ENCODE peak calls at places on chromosomes 7 and 10, in eight cellular contexts. I is progenitor cell of endocrine pancreas, G is lower lobe of right lung, A is coronary artery, N is epithelial cell of proximal tubule, J is GM12864, E is heart left ventricle, T is fibroblast of villous mesenchyme. Z is an unnamed sample.

GRCh38 chr10:119501690-119502089 is 40.8 kb downstream of the RGS10 start:
- DNase-seq in I (no peak), G (no peak), A (no peak), N (no peak), J (no peak), E (no peak), T (no peak), Z (no peak)

GRCh38 chr7:44172352-44172751 is 16.9 kb downstream of the GCK start:
- DNase-seq in I (no peak), G (no peak), A (peak; percentile 21), N (no peak), J (no peak), E (no peak), T (no peak), Z (no peak)

GRCh38 chr10:96672491-96673175 is 47.7 kb downstream of the PIK3AP1 start:
- DNase-seq in I (no peak), G (no peak), A (no peak), N (no peak), J (no peak), E (no peak), T (no peak), Z (no peak)

GRCh38 chr10:31272841-31273240 is 46.2 kb upstream of the ZEB1 start:
- DNase-seq in I (no peak), G (no peak), A (no peak), N (no peak), J (no peak), E (peak; percentile 19), T (no peak), Z (no peak)

GRCh38 chr7:45071528-45071927 is 17.2 kb downstream of the NACAD start:
- DNase-seq in I (no peak), G (no peak), A (no peak), N (no peak), J (no peak), E (no peak), T (no peak), Z (no peak)

GRCh38 chr10:19952103-19952502 is 135.9 kb downstream of the PLXDC2 start:
- DNase-seq in I (no peak), G (no peak), A (no peak), N (no peak), J (no peak), E (no peak), T (no peak), Z (no peak)

GRCh38 chr7:101560856-101561255 is 68.2 kb downstream of the MYL10 start:
- DNase-seq in I (no peak), G (no peak), A (peak; percentile 67), N (no peak), J (no peak), E (no peak), T (no peak), Z (no peak)

GRCh38 chr10:79286318-79286951 is 60.8 kb upstream of the PPIF start:
- DNase-seq in I (no peak), G (peak; percentile 92), A (no peak), N (no peak), J (peak; percentile 90), E (peak; percentile 65), T (peak; percentile 45), Z (peak; percentile 94)

GRCh38 chr10:73875139-73875475 is 752 bp upstream of the CAMK2G start:
- DNase-seq in I (no peak), G (no peak), A (no peak), N (no peak), J (no peak), E (no peak), T (no peak), Z (peak; percentile 64)

GRCh38 chr7:36711256-36711655 is 13.0 kb downstream of the AOAH start:
- DNase-seq in I (no peak), G (no peak), A (no peak), N (no peak), J (no peak), E (no peak), T (no peak), Z (no peak)

GRCh38 chr7:78558571-78558970 is 760.0 kb downstream of the PHTF2 start:
- DNase-seq in I (no peak), G (no peak), A (no peak), N (no peak), J (no peak), E (no peak), T (no peak), Z (no peak)

GRCh38 chr10:89294840-89295239 is 7.0 kb upstream of the IFIT2 start:
- DNase-seq in I (no peak), G (no peak), A (no peak), N (no peak), J (no peak), E (no peak), T (no peak), Z (no peak)

DNA sequence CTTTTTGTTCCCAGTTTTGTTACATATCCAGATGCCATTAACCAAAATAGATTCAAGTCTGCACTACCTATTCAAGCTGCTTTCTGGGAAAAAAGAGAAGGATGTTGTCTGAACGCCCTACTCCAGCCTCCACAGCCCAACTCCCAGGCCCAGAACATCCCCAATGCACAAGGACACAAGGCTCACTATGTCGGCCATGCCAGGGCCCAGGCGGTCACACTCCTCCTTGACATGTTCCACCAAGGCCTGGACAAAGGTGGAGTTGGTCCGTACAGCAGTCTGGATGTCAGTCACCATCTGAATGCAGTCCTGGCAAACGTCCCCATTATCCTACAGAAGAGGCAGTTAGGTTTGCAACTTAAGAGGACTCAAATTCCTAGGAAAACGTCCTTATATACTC is 23.2 kb downstream of the PSAP start:
- DNase-seq in I (no peak), G (no peak), A (no peak), N (no peak), J (no peak), E (no peak), T (no peak), Z (no peak)
- TF ChIP-seq CTCF in I (no peak), G (no peak), A (no peak), N (no peak), J (no peak), E (no peak), T (no peak), Z (no peak)

GRCh38 chr10:133370026-133370786 is 2.9 kb downstream of the ECHS1 start:
- DNase-seq in I (no peak), G (peak; percentile 38), A (no peak), N (no peak), J (no peak), E (no peak), T (no peak), Z (no peak)

GRCh38 chr10:133375357-133376115 is 2.4 kb upstream of the ECHS1 start:
- DNase-seq in I (no peak), G (no peak), A (no peak), N (no peak), J (no peak), E (no peak), T (no peak), Z (no peak)

GRCh38 chr10:133368153-133368552 is 5.0 kb downstream of the ECHS1 start:
- DNase-seq in I (no peak), G (no peak), A (no peak), N (no peak), J (no peak), E (no peak), T (no peak), Z (no peak)

GRCh38 chr10:133373104-133373624 is at the start of gene ECHS1:
- DNase-seq in I (peak; percentile 98), G (peak; percentile 98), A (peak; percentile 95), N (no peak), J (no peak), E (peak; percentile 98), T (peak; percentile 91), Z (peak; percentile 100)

DNA sequence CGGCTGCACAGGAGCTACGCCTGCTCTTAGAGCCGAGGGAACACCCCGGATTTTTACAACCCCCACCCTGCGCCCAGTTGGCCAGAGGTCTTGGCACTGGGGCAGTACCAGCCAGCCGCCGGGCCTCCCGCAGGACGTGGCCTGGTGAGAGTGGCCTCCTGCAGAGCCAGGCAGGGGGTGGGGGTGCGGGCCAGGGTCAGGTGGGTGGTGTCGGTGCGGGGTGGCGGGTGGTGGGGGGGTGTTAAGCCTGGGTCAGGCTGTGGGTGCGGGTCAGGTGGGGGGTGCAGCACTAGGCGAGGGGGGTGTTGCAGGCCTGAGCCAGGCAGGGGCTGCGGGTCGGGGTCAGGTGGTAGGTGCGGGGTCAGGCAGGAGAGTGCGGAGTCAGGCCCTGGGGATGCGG is 647 bp downstream of the ECHS1 start:
- DNase-seq in I (no peak), G (peak; percentile 55), A (no peak), N (no peak), J (no peak), E (no peak), T (no peak), Z (no peak)
- TF ChIP-seq CTCF in I (no peak), G (no peak), A (no peak), N (no peak), J (no peak), E (no peak), T (no peak), Z (no peak)

GRCh38 chr7:117386125-117386709 is 41.1 kb downstream of the ASZ1 start:
- DNase-seq in I (no peak), G (no peak), A (no peak), N (no peak), J (no peak), E (no peak), T (peak; percentile 79), Z (no peak)
- TF ChIP-seq CTCF in I (no peak), G (no peak), A (no peak), N (no peak), J (no peak), E (no peak), T (no peak), Z (no peak)

GRCh38 chr7:42692609-42693008 is 219.3 kb downstream of the C7orf25 start:
- DNase-seq in I (no peak), G (no peak), A (no peak), N (no peak), J (no peak), E (no peak), T (peak; percentile 11), Z (no peak)

GRCh38 chr7:42694894-42695553 is 216.8 kb downstream of the C7orf25 start:
- DNase-seq in I (no peak), G (no peak), A (no peak), N (no peak), J (no peak), E (no peak), T (peak; percentile 24), Z (no peak)

GRCh38 chr7:42693722-42694121 is 218.1 kb downstream of the C7orf25 start:
- DNase-seq in I (no peak), G (no peak), A (no peak), N (no peak), J (no peak), E (no peak), T (no peak), Z (no peak)

GRCh38 chr7:42689626-42690025 is 222.2 kb downstream of the C7orf25 start:
- DNase-seq in I (no peak), G (no peak), A (no peak), N (no peak), J (no peak), E (no peak), T (peak; percentile 20), Z (no peak)

DNA sequence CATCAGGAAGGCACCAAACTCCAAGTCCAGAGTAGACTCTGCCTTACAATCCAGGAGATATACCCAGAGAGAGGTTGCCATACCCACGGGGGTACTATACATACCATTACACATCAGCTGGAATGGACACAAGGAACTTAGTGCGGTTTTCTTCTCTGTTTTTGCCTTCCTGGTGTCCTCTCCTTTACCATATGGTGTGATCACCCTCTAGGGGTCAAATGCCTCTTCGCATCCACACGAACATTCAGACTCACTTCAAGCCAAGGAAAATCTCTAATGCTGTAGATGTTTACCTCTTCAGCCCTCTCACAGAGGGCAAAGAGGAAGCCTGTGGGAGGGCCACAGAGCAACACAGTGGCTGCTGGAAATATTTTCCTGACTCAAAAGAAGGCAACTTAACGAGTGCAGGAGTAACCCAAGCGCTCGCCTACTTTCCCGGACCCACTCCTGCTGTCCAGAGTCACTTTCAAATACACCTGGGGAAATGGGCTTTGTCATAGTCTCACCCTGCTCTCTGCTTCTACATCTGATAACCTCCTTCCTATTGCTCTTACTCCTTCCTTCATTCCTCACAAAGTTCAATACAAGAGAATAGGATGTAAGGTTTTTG is 220.7 kb downstream of the C7orf25 start:
- DNase-seq in I (no peak), G (no peak), A (no peak), N (no peak), J (no peak), E (no peak), T (peak; percentile 72), Z (no peak)
- TF ChIP-seq CTCF in I (peak; percentile 73), G (peak; percentile 47), A (no peak), N (peak; percentile 59), J (peak; percentile 35), E (peak; percentile 48), T (peak; percentile 77), Z (no peak)